ENCODE peak calls at places on chromosomes 7 and 10, in ten cellular contexts. A is kidney; D is aorta; Q is IMR-90; Y is left ventricle myocardium inferior; G is osteocyte; Z is cardiac fibroblast; U is T-helper 1 cell; E is pancreas; H is naive thymus-derived CD4-positive, alpha-beta T cell. P is an unnamed sample.

GRCh38 chr7:137080516-137081203 is 212.2 kb downstream of the CHRM2 start:
- DNase-seq in G (no peak), Y (no peak), A (no peak), E (no peak), D (no peak), Q (peak), Z (no peak), H (no peak), U (no peak), P (no peak)

GRCh38 chr7:103106336-103107070 is 31.6 kb downstream of the ARMC10 start:
- DNase-seq in E (no peak), D (no peak), Y (no peak), Z (no peak), U (no peak), Q (peak), H (no peak), A (peak), G (no peak), P (no peak)

GRCh38 chr10:63464402-63465292 is 1.1 kb downstream of the JMJD1C start:
- DNase-seq in H (no peak), E (no peak), D (no peak), Q (peak), A (peak), Y (no peak), U (no peak), Z (peak), G (no peak), P (no peak)

GRCh38 chr10:101287922-101288638 is 58.8 kb upstream of the LBX1 start:
- DNase-seq in E (no peak), D (no peak), U (no peak), Y (no peak), Q (peak), A (peak), H (no peak), Z (peak), G (no peak), P (peak)

GRCh38 chr7:81710751-81711150 is 59.1 kb downstream of the HGF start:
- DNase-seq in A (no peak), Q (no peak), Y (no peak), D (no peak), H (no peak), E (no peak), G (no peak), U (no peak), Z (no peak), P (no peak)

GRCh38 chr7:31204066-31204465 is 136.5 kb downstream of the NEUROD6 start:
- DNase-seq in A (no peak), E (no peak), G (no peak), Y (no peak), U (no peak), D (no peak), Z (no peak), Q (no peak), H (no peak), P (no peak)

GRCh38 chr10:99694171-99694570 is 34.9 kb downstream of the ENTPD7 start:
- DNase-seq in D (no peak), A (no peak), Q (peak), G (no peak), E (no peak), Z (peak), U (no peak), H (no peak), Y (no peak), P (no peak)

GRCh38 chr10:128969551-128969950 is 497.5 kb upstream of the MGMT start:
- DNase-seq in Q (no peak), E (no peak), G (no peak), Z (no peak), A (no peak), D (no peak), H (no peak), U (no peak), Y (no peak), P (no peak)

GRCh38 chr7:125930848-125931247 is 1001.2 kb upstream of the POT1 start:
- DNase-seq in H (no peak), Q (no peak), Y (no peak), A (no peak), D (no peak), U (no peak), E (no peak), Z (no peak), G (no peak), P (no peak)

GRCh38 chr10:75408911-75409885 is 7.6 kb upstream of the ZNF503 start:
- DNase-seq in H (peak), D (peak), Z (peak), U (no peak), A (peak), G (no peak), E (peak), Q (no peak), Y (peak), P (peak)

GRCh38 chr7:41578700-41579099 is 124.2 kb downstream of the INHBA start:
- DNase-seq in A (no peak), E (no peak), Z (no peak), G (no peak), Q (no peak), H (no peak), U (no peak), Y (no peak), D (no peak), P (no peak)

GRCh38 chr10:69407621-69408301 is 9.0 kb downstream of the TACR2 start:
- DNase-seq in Q (no peak), U (no peak), Z (no peak), G (no peak), E (no peak), H (no peak), D (peak), Y (no peak), A (peak), P (no peak)

GRCh38 chr7:155371884-155372781 is 74.5 kb downstream of the INSIG1 start:
- DNase-seq in Q (no peak), D (peak), G (no peak), U (no peak), E (no peak), Y (no peak), H (no peak), A (peak), Z (no peak), P (no peak)

GRCh38 chr10:4219901-4220300 is 434.9 kb upstream of the KLF6 start:
- DNase-seq in D (no peak), G (no peak), Q (no peak), Y (no peak), E (no peak), Z (no peak), H (no peak), A (no peak), U (no peak), P (no peak)

GRCh38 chr10:122051609-122052385 is 62.8 kb downstream of the TACC2 start:
- DNase-seq in G (peak), H (no peak), D (peak), Q (peak), Y (no peak), U (no peak), Z (peak), A (no peak), E (peak), P (no peak)

GRCh38 chr7:140485463-140486265 is 6.4 kb upstream of the MKRN1 start:
- DNase-seq in H (no peak), Z (no peak), A (peak), E (no peak), G (no peak), Q (no peak), U (no peak), D (no peak), Y (no peak), P (no peak)

GRCh38 chr7:5591547-5591899 is 167.9 kb upstream of the TNRC18 start:
- DNase-seq in Z (peak), H (no peak), U (no peak), Y (no peak), D (peak), E (no peak), G (peak), A (peak), Q (peak), P (no peak)

GRCh38 chr10:30671011-30671616 is 41.6 kb upstream of the LYZL2 start:
- DNase-seq in H (peak), Z (peak), Y (no peak), D (no peak), Q (peak), A (no peak), U (no peak), G (no peak), E (no peak), P (peak)

GRCh38 chr10:13945760-13946460 is 359.1 kb downstream of the PRPF18 start:
- DNase-seq in H (no peak), A (peak), Q (peak), Y (no peak), E (no peak), U (no peak), Z (peak), G (no peak), D (peak), P (no peak)

GRCh38 chr10:33201056-33201780 is 133.2 kb downstream of the NRP1 start:
- DNase-seq in A (no peak), Y (no peak), Z (no peak), D (no peak), G (no peak), H (no peak), Q (no peak), U (no peak), E (no peak), P (no peak)

GRCh38 chr7:144568234-144568633 is 164.7 kb upstream of the NOBOX start:
- DNase-seq in A (no peak), E (no peak), Q (no peak), H (no peak), Y (no peak), D (no peak), U (no peak), Z (no peak), G (no peak), P (no peak)

GRCh38 chr7:138943061-138943460 is 38.1 kb downstream of the KIAA1549 start:
- DNase-seq in A (no peak), Z (no peak), D (no peak), H (no peak), G (no peak), E (no peak), Q (no peak), Y (no peak), U (no peak), P (no peak)

GRCh38 chr7:47551550-47552121 is 30.3 kb downstream of the TNS3 start:
- DNase-seq in Q (no peak), G (no peak), D (no peak), Z (peak), U (no peak), A (no peak), H (no peak), Y (peak), E (no peak), P (no peak)

GRCh38 chr7:25940086-25940906 is 211.7 kb upstream of the NFE2L3 start:
- DNase-seq in Z (no peak), G (no peak), D (no peak), H (no peak), Y (no peak), U (no peak), Q (no peak), A (no peak), E (no peak), P (no peak)

GRCh38 chr7:132275384-132275783 is 300.9 kb downstream of the PLXNA4 start:
- DNase-seq in Q (no peak), E (no peak), Z (no peak), G (no peak), A (no peak), H (no peak), U (no peak), D (no peak), Y (no peak), P (peak)

GRCh38 chr7:157431951-157432540 is 95.2 kb downstream of the DNAJB6 start:
- DNase-seq in Q (no peak), H (no peak), Y (no peak), E (no peak), U (no peak), Z (no peak), D (no peak), G (no peak), A (peak), P (no peak)

GRCh38 chr10:75104842-75105241 is 6.6 kb upstream of the SAMD8 start:
- DNase-seq in D (no peak), E (no peak), Y (no peak), A (no peak), H (no peak), Z (no peak), U (no peak), Q (no peak), G (no peak), P (no peak)

P was measured in NCI-H748 treated with DMSO at 0.1 percent for 48 hours.